ENCODE peak calls at places on chromosomes 13 and 19, in eight cellular contexts. One of them, this sample, is unnamed.

GRCh38 chr19:4814625-4815425 is 16.7 kb downstream of the TICAM1 start:
- DNase-seq in pancreas: no peak
- DNase-seq in lower leg skin: no peak
- DNase-seq in K562: no peak
- DNase-seq in colonic mucosa: no peak
- DNase-seq in mucosa of descending colon: no peak
- DNase-seq in neural progenitor cell: no peak
- DNase-seq in transverse colon: no peak
- DNase-seq in this sample: no peak

GRCh38 chr13:40313269-40314200 is 352.9 kb downstream of the FOXO1 start:
- DNase-seq in colonic mucosa: no peak
- DNase-seq in neural progenitor cell: no peak
- DNase-seq in K562: no peak
- DNase-seq in lower leg skin: no peak
- DNase-seq in transverse colon: no peak
- DNase-seq in pancreas: no peak
- DNase-seq in mucosa of descending colon: no peak
- DNase-seq in this sample: no peak

GRCh38 chr13:46550822-46551221 is 2.1 kb upstream of the LRCH1 start:
- DNase-seq in mucosa of descending colon: no peak
- DNase-seq in pancreas: no peak
- DNase-seq in colonic mucosa: no peak
- DNase-seq in transverse colon: no peak
- DNase-seq in neural progenitor cell: no peak
- DNase-seq in K562: no peak
- DNase-seq in lower leg skin: no peak
- DNase-seq in this sample: no peak

GRCh38 chr13:103556681-103557080 is 490.5 kb upstream of the SLC10A2 start:
- DNase-seq in pancreas: no peak
- DNase-seq in neural progenitor cell: no peak
- DNase-seq in transverse colon: no peak
- DNase-seq in mucosa of descending colon: no peak
- DNase-seq in colonic mucosa: no peak
- DNase-seq in lower leg skin: no peak
- DNase-seq in K562: no peak
- DNase-seq in this sample: no peak

GRCh38 chr13:30159446-30159839 is 147.9 kb downstream of the KATNAL1 start:
- DNase-seq in pancreas: no peak
- DNase-seq in lower leg skin: no peak
- DNase-seq in K562: no peak
- DNase-seq in mucosa of descending colon: no peak
- DNase-seq in transverse colon: no peak
- DNase-seq in colonic mucosa: no peak
- DNase-seq in neural progenitor cell: no peak
- DNase-seq in this sample: peak

GRCh38 chr19:51959791-51960190 is 26.8 kb downstream of the ZNF350 start:
- DNase-seq in colonic mucosa: no peak
- DNase-seq in lower leg skin: no peak
- DNase-seq in mucosa of descending colon: no peak
- DNase-seq in neural progenitor cell: no peak
- DNase-seq in pancreas: no peak
- DNase-seq in transverse colon: no peak
- DNase-seq in K562: no peak
- DNase-seq in this sample: no peak

GRCh38 chr19:47663911-47664771 is 49.1 kb upstream of the EHD2 start:
- DNase-seq in lower leg skin: peak
- DNase-seq in mucosa of descending colon: peak
- DNase-seq in neural progenitor cell: no peak
- DNase-seq in pancreas: peak
- DNase-seq in transverse colon: peak
- DNase-seq in K562: peak
- DNase-seq in colonic mucosa: peak
- DNase-seq in this sample: no peak

GRCh38 chr19:44401108-44401786 is at the start of gene ZNF285:
- DNase-seq in lower leg skin: peak
- DNase-seq in neural progenitor cell: peak
- DNase-seq in K562: peak
- DNase-seq in colonic mucosa: peak
- DNase-seq in transverse colon: peak
- DNase-seq in pancreas: peak
- DNase-seq in mucosa of descending colon: peak
- DNase-seq in this sample: peak

GRCh38 chr13:102948006-102948405 is 102.2 kb downstream of the ERCC5 start:
- DNase-seq in mucosa of descending colon: no peak
- DNase-seq in pancreas: no peak
- DNase-seq in transverse colon: no peak
- DNase-seq in colonic mucosa: no peak
- DNase-seq in K562: no peak
- DNase-seq in lower leg skin: no peak
- DNase-seq in neural progenitor cell: peak
- DNase-seq in this sample: no peak

GRCh38 chr13:40777957-40778235 is 6.9 kb upstream of the MRPS31 start:
- DNase-seq in K562: no peak
- DNase-seq in neural progenitor cell: no peak
- DNase-seq in lower leg skin: no peak
- DNase-seq in pancreas: no peak
- DNase-seq in transverse colon: no peak
- DNase-seq in colonic mucosa: no peak
- DNase-seq in mucosa of descending colon: no peak
- DNase-seq in this sample: no peak

GRCh38 chr13:34863360-34864135 is 78.5 kb upstream of the NBEA start:
- DNase-seq in mucosa of descending colon: no peak
- DNase-seq in neural progenitor cell: no peak
- DNase-seq in K562: no peak
- DNase-seq in transverse colon: no peak
- DNase-seq in pancreas: no peak
- DNase-seq in lower leg skin: no peak
- DNase-seq in colonic mucosa: no peak
- DNase-seq in this sample: no peak

GRCh38 chr13:27336005-27336673 is 65.5 kb downstream of the RASL11A start:
- DNase-seq in lower leg skin: no peak
- DNase-seq in pancreas: no peak
- DNase-seq in K562: no peak
- DNase-seq in colonic mucosa: no peak
- DNase-seq in mucosa of descending colon: no peak
- DNase-seq in transverse colon: no peak
- DNase-seq in neural progenitor cell: no peak
- DNase-seq in this sample: no peak

GRCh38 chr13:74868044-74868443 is 613.9 kb downstream of the TBC1D4 start:
- DNase-seq in mucosa of descending colon: no peak
- DNase-seq in K562: no peak
- DNase-seq in colonic mucosa: no peak
- DNase-seq in neural progenitor cell: no peak
- DNase-seq in lower leg skin: no peak
- DNase-seq in pancreas: no peak
- DNase-seq in transverse colon: no peak
- DNase-seq in this sample: no peak

GRCh38 chr19:56269348-56269747 is 3.2 kb upstream of the EDDM13 start:
- DNase-seq in neural progenitor cell: peak
- DNase-seq in K562: no peak
- DNase-seq in lower leg skin: no peak
- DNase-seq in transverse colon: no peak
- DNase-seq in mucosa of descending colon: no peak
- DNase-seq in pancreas: no peak
- DNase-seq in colonic mucosa: no peak
- DNase-seq in this sample: no peak

GRCh38 chr13:95188128-95188527 is 113.1 kb downstream of the ABCC4 start:
- DNase-seq in neural progenitor cell: no peak
- DNase-seq in colonic mucosa: no peak
- DNase-seq in lower leg skin: no peak
- DNase-seq in K562: no peak
- DNase-seq in mucosa of descending colon: no peak
- DNase-seq in pancreas: no peak
- DNase-seq in transverse colon: no peak
- DNase-seq in this sample: no peak

GRCh38 chr13:31035162-31035951 is 102.9 kb downstream of the TEX26 start:
- DNase-seq in neural progenitor cell: no peak
- DNase-seq in transverse colon: no peak
- DNase-seq in K562: no peak
- DNase-seq in mucosa of descending colon: peak
- DNase-seq in pancreas: no peak
- DNase-seq in colonic mucosa: no peak
- DNase-seq in lower leg skin: no peak
- DNase-seq in this sample: no peak

GRCh38 chr13:80337706-80338105 is 3.2 kb downstream of the SPRY2 start:
- DNase-seq in neural progenitor cell: no peak
- DNase-seq in pancreas: no peak
- DNase-seq in colonic mucosa: no peak
- DNase-seq in transverse colon: no peak
- DNase-seq in K562: no peak
- DNase-seq in mucosa of descending colon: no peak
- DNase-seq in lower leg skin: no peak
- DNase-seq in this sample: no peak

GRCh38 chr13:100495455-100495854 is 93.1 kb downstream of the GGACT start:
- DNase-seq in transverse colon: no peak
- DNase-seq in K562: no peak
- DNase-seq in lower leg skin: no peak
- DNase-seq in colonic mucosa: no peak
- DNase-seq in neural progenitor cell: no peak
- DNase-seq in pancreas: no peak
- DNase-seq in mucosa of descending colon: no peak
- DNase-seq in this sample: no peak

GRCh38 chr13:95536629-95537241 is 15.8 kb upstream of the CLDN10 start:
- DNase-seq in neural progenitor cell: no peak
- DNase-seq in colonic mucosa: no peak
- DNase-seq in transverse colon: no peak
- DNase-seq in mucosa of descending colon: no peak
- DNase-seq in K562: no peak
- DNase-seq in pancreas: peak
- DNase-seq in lower leg skin: no peak
- DNase-seq in this sample: peak

GRCh38 chr13:110639935-110640334 is 24.6 kb downstream of the NAXD start:
- DNase-seq in transverse colon: no peak
- DNase-seq in K562: no peak
- DNase-seq in mucosa of descending colon: no peak
- DNase-seq in neural progenitor cell: no peak
- DNase-seq in colonic mucosa: no peak
- DNase-seq in pancreas: no peak
- DNase-seq in lower leg skin: no peak
- DNase-seq in this sample: no peak
- TF ChIP-seq CTCF in transverse colon: no peak
- TF ChIP-seq CTCF in K562: no peak
- TF ChIP-seq CTCF in mucosa of descending colon: no peak
- TF ChIP-seq CTCF in neural progenitor cell: no peak
- TF ChIP-seq CTCF in colonic mucosa: no peak
- TF ChIP-seq CTCF in pancreas: no peak
- TF ChIP-seq CTCF in lower leg skin: no peak
- TF ChIP-seq CTCF in this sample: no peak

GRCh38 chr13:33678084-33678483 is 139.9 kb upstream of the RFC3 start:
- DNase-seq in colonic mucosa: no peak
- DNase-seq in neural progenitor cell: no peak
- DNase-seq in transverse colon: no peak
- DNase-seq in K562: peak
- DNase-seq in mucosa of descending colon: no peak
- DNase-seq in lower leg skin: no peak
- DNase-seq in pancreas: no peak
- DNase-seq in this sample: no peak

GRCh38 chr13:33676045-33676699 is 141.8 kb upstream of the RFC3 start:
- DNase-seq in lower leg skin: no peak
- DNase-seq in transverse colon: peak
- DNase-seq in pancreas: peak
- DNase-seq in K562: no peak
- DNase-seq in colonic mucosa: peak
- DNase-seq in mucosa of descending colon: peak
- DNase-seq in neural progenitor cell: no peak
- DNase-seq in this sample: no peak

GRCh38 chr13:33678906-33679657 is 138.9 kb upstream of the RFC3 start:
- DNase-seq in mucosa of descending colon: peak
- DNase-seq in pancreas: peak
- DNase-seq in lower leg skin: peak
- DNase-seq in K562: peak
- DNase-seq in colonic mucosa: peak
- DNase-seq in neural progenitor cell: no peak
- DNase-seq in transverse colon: peak
- DNase-seq in this sample: peak

GRCh38 chr13:33676700-33677048 is 141.3 kb upstream of the RFC3 start:
- DNase-seq in neural progenitor cell: no peak
- DNase-seq in transverse colon: peak
- DNase-seq in lower leg skin: no peak
- DNase-seq in K562: no peak
- DNase-seq in mucosa of descending colon: peak
- DNase-seq in pancreas: peak
- DNase-seq in colonic mucosa: peak
- DNase-seq in this sample: peak

GRCh38 chr13:33677215-33677614 is 140.7 kb upstream of the RFC3 start:
- DNase-seq in K562: no peak
- DNase-seq in neural progenitor cell: no peak
- DNase-seq in lower leg skin: no peak
- DNase-seq in pancreas: no peak
- DNase-seq in transverse colon: no peak
- DNase-seq in mucosa of descending colon: no peak
- DNase-seq in colonic mucosa: no peak
- DNase-seq in this sample: no peak
- H3K4me3 ChIP-seq in K562: no peak
- H3K4me3 ChIP-seq in neural progenitor cell: no peak
- H3K4me3 ChIP-seq in lower leg skin: no peak
- H3K4me3 ChIP-seq in pancreas: no peak
- H3K4me3 ChIP-seq in transverse colon: no peak
- H3K4me3 ChIP-seq in mucosa of descending colon: no peak
- H3K4me3 ChIP-seq in colonic mucosa: no peak
- H3K4me3 ChIP-seq in this sample: no peak

GRCh38 chr19:17429661-17430101 is 9.8 kb downstream of the MVB12A start:
- DNase-seq in transverse colon: no peak
- DNase-seq in K562: no peak
- DNase-seq in lower leg skin: no peak
- DNase-seq in neural progenitor cell: no peak
- DNase-seq in pancreas: no peak
- DNase-seq in colonic mucosa: no peak
- DNase-seq in mucosa of descending colon: no peak
- DNase-seq in this sample: no peak

GRCh38 chr19:17423429-17424208 is 3.8 kb downstream of the MVB12A start:
- DNase-seq in pancreas: no peak
- DNase-seq in lower leg skin: no peak
- DNase-seq in mucosa of descending colon: no peak
- DNase-seq in colonic mucosa: no peak
- DNase-seq in transverse colon: no peak
- DNase-seq in neural progenitor cell: no peak
- DNase-seq in K562: no peak
- DNase-seq in this sample: no peak

GRCh38 chr19:17420267-17420924 is 549 bp downstream of the MVB12A start:
- DNase-seq in mucosa of descending colon: peak
- DNase-seq in lower leg skin: peak
- DNase-seq in pancreas: no peak
- DNase-seq in transverse colon: peak
- DNase-seq in neural progenitor cell: peak
- DNase-seq in colonic mucosa: peak
- DNase-seq in K562: peak
- DNase-seq in this sample: peak

GRCh38 chr19:17421942-17422341 is 2.1 kb downstream of the MVB12A start:
- DNase-seq in neural progenitor cell: no peak
- DNase-seq in mucosa of descending colon: no peak
- DNase-seq in colonic mucosa: no peak
- DNase-seq in transverse colon: no peak
- DNase-seq in pancreas: no peak
- DNase-seq in lower leg skin: no peak
- DNase-seq in K562: no peak
- DNase-seq in this sample: no peak

GRCh38 chr19:17424743-17425365 is 5.0 kb downstream of the MVB12A start:
- DNase-seq in colonic mucosa: peak
- DNase-seq in lower leg skin: no peak
- DNase-seq in transverse colon: no peak
- DNase-seq in mucosa of descending colon: no peak
- DNase-seq in K562: peak
- DNase-seq in neural progenitor cell: peak
- DNase-seq in pancreas: no peak
- DNase-seq in this sample: peak
- TF ChIP-seq CTCF in colonic mucosa: no peak
- TF ChIP-seq CTCF in lower leg skin: no peak
- TF ChIP-seq CTCF in transverse colon: no peak
- TF ChIP-seq CTCF in mucosa of descending colon: no peak
- TF ChIP-seq CTCF in K562: peak
- TF ChIP-seq CTCF in neural progenitor cell: peak
- TF ChIP-seq CTCF in pancreas: no peak
- TF ChIP-seq CTCF in this sample: peak

GRCh38 chr19:1069009-1069779 is 2.2 kb downstream of the ARHGAP45 start:
- DNase-seq in transverse colon: peak
- DNase-seq in neural progenitor cell: no peak
- DNase-seq in lower leg skin: peak
- DNase-seq in mucosa of descending colon: peak
- DNase-seq in K562: no peak
- DNase-seq in colonic mucosa: peak
- DNase-seq in pancreas: no peak
- DNase-seq in this sample: peak
- H3K4me3 ChIP-seq in transverse colon: no peak
- H3K4me3 ChIP-seq in neural progenitor cell: no peak
- H3K4me3 ChIP-seq in lower leg skin: no peak
- H3K4me3 ChIP-seq in mucosa of descending colon: no peak
- H3K4me3 ChIP-seq in K562: no peak
- H3K4me3 ChIP-seq in colonic mucosa: peak
- H3K4me3 ChIP-seq in pancreas: no peak
- H3K4me3 ChIP-seq in this sample: peak